ENCODE peak calls at places on chromosomes 12 and 14, in six cellular contexts. H is AG04450, D is GM10248, V is gastrocnemius medialis, S is heart left ventricle, P is prostate gland. X is an unnamed sample.

GRCh38 chr14:61929651-61930050 is 167.4 kb downstream of the SNAPC1 start:
- DNase-seq in H (no peak), D (no peak), S (no peak), V (no peak), P (no peak), X (no peak)

GRCh38 chr12:67748761-67749075 is 100.2 kb downstream of the DYRK2 start:
- DNase-seq in H (no peak), P (no peak), D (no peak), V (no peak), S (no peak), X (no peak)

GRCh38 chr12:58487280-58488141 is 432.8 kb downstream of the LRIG3 start:
- DNase-seq in H (no peak), S (no peak), P (no peak), V (no peak), D (no peak), X (no peak)

GRCh38 chr12:104709692-104710435 is 248.2 kb downstream of the SLC41A2 start:
- DNase-seq in D (no peak), P (no peak), H (no peak), S (no peak), V (no peak), X (no peak)

GRCh38 chr14:68691031-68691864 is 101.6 kb downstream of the ZFP36L1 start:
- DNase-seq in H (no peak), S (no peak), D (no peak), P (no peak), V (no peak), X (no peak)

GRCh38 chr12:101001669-101002068 is 207.1 kb downstream of the ANO4 start:
- DNase-seq in S (no peak), P (no peak), H (no peak), V (no peak), D (peak; percentile 11), X (no peak)

GRCh38 chr12:48004039-48004940 is at the start of gene COL2A1:
- DNase-seq in H (no peak), D (no peak), V (no peak), S (no peak), P (no peak), X (peak; percentile 52)

GRCh38 chr12:53212931-53213330 is 5.9 kb upstream of the ITGB7 start:
- DNase-seq in S (no peak), H (no peak), V (no peak), P (no peak), D (no peak), X (no peak)

GRCh38 chr12:118302053-118302452 is 70.7 kb downstream of the TAOK3 start:
- DNase-seq in H (no peak), D (no peak), S (no peak), V (no peak), P (no peak), X (no peak)

GRCh38 chr12:20421338-20421890 is 53.1 kb downstream of the PDE3A start:
- DNase-seq in S (no peak), P (peak; percentile 49), D (no peak), V (peak; percentile 75), H (no peak), X (peak; percentile 2)

GRCh38 chr12:53200458-53201169 is 6.4 kb downstream of the ITGB7 start:
- DNase-seq in H (no peak), V (no peak), S (no peak), P (no peak), D (peak; percentile 52), X (peak; percentile 72)

GRCh38 chr12:72323881-72324280 is 51.7 kb downstream of the TRHDE start:
- DNase-seq in D (no peak), H (no peak), S (no peak), V (no peak), P (no peak), X (no peak)

GRCh38 chr12:76627346-76628135 is 68.0 kb upstream of the OSBPL8 start:
- DNase-seq in P (no peak), S (no peak), V (no peak), H (no peak), D (no peak), X (no peak)

GRCh38 chr14:92627707-92628215 is 114.2 kb downstream of the RIN3 start:
- DNase-seq in D (no peak), H (no peak), S (no peak), V (no peak), P (no peak), X (no peak)
- TF ChIP-seq CTCF in D (no peak), H (no peak), S (no peak), V (no peak), P (no peak), X (no peak)

DNA sequence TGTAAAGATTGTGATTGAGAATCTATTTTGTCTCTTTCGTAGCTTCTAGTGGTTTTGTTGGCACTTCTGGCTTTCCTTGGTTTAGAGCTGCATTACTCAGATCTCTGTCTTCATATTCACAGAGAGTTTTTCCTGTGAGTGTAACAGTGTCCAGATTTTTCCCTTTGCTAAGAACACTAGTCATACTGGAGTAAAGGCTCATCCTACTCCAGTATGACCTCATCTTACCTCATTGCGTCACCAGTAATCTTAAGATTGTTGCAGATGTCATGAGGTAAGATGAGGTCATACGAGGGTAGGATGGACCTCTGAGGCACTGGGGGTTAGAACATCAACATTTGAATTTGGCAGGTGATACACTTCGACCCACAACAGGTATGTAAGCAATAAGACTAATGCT is 461.2 kb downstream of the FLRT2 start:
- DNase-seq in D (no peak), H (no peak), V (no peak), P (no peak), S (no peak), X (no peak)
- TF ChIP-seq CTCF in D (no peak), H (no peak), V (no peak), P (no peak), S (no peak), X (no peak)

GRCh38 chr12:34016361-34016760 is 5.9 kb upstream of the ALG10 start:
- DNase-seq in P (no peak), H (no peak), V (no peak), S (no peak), D (no peak), X (no peak)
- TF ChIP-seq CTCF in P (no peak), H (no peak), V (no peak), S (no peak), D (no peak), X (no peak)

GRCh38 chr12:188910-189621 is 24.9 kb downstream of the SLC6A12 start:
- DNase-seq in P (no peak), H (peak; percentile 18), V (no peak), D (peak; percentile 79), S (peak; percentile 83), X (peak; percentile 88)
- TF ChIP-seq CTCF in P (peak; percentile 42), H (peak; percentile 65), V (peak; percentile 56), D (peak; percentile 68), S (peak; percentile 71), X (peak; percentile 68)

GRCh38 chr12:31729728-31730127 is 907 bp upstream of the AMN1 start:
- DNase-seq in D (no peak), P (no peak), H (no peak), V (no peak), S (no peak), X (no peak)
- TF ChIP-seq CTCF in D (no peak), P (no peak), H (no peak), V (no peak), S (no peak), X (no peak)

GRCh38 chr14:25015761-25016160 is 34.2 kb downstream of the STXBP6 start:
- DNase-seq in D (no peak), S (no peak), P (no peak), V (no peak), H (no peak), X (no peak)

GRCh38 chr14:25010471-25010870 is 39.5 kb downstream of the STXBP6 start:
- DNase-seq in D (no peak), S (no peak), V (no peak), P (no peak), H (no peak), X (no peak)

GRCh38 chr14:25017562-25017961 is 32.4 kb downstream of the STXBP6 start:
- DNase-seq in S (no peak), V (no peak), D (no peak), P (no peak), H (no peak), X (no peak)

GRCh38 chr14:25011095-25011494 is 38.9 kb downstream of the STXBP6 start:
- DNase-seq in S (no peak), D (no peak), H (no peak), P (no peak), V (no peak), X (no peak)

GRCh38 chr14:25014440-25014839 is 35.5 kb downstream of the STXBP6 start:
- DNase-seq in D (no peak), P (no peak), H (no peak), S (no peak), V (no peak), X (no peak)
- TF ChIP-seq CTCF in D (no peak), P (no peak), H (no peak), S (no peak), V (no peak), X (no peak)

GRCh38 chr12:39503445-39503844 is 60.5 kb upstream of the KIF21A start:
- DNase-seq in H (no peak), S (no peak), P (no peak), V (no peak), D (no peak), X (no peak)
- TF ChIP-seq CTCF in H (no peak), S (no peak), P (no peak), V (no peak), D (no peak), X (no peak)